ENCODE peak calls at places on chromosomes 16 and 17, in six cellular contexts. N, I, Y, W, F and S are unnamed samples.

GRCh38 chr16:27579086-27579980 is 29.4 kb downstream of the KATNIP start:
- DNase-seq in W (no peak), N (peak; percentile 89), F (no peak), I (no peak), Y (no peak), S (no peak)

GRCh38 chr16:56281256-56281805 is 90.0 kb downstream of the GNAO1 start:
- DNase-seq in F (peak; percentile 91), Y (no peak), N (peak; percentile 24), W (peak; percentile 58), I (peak; percentile 73), S (no peak)

GRCh38 chr17:31074772-31075538 is 19.8 kb upstream of the NF1 start:
- DNase-seq in I (no peak), W (no peak), Y (no peak), N (no peak), F (no peak), S (no peak)

GRCh38 chr16:10332301-10332700 is 53.6 kb upstream of the ATF7IP2 start:
- DNase-seq in Y (no peak), F (no peak), I (no peak), N (peak; percentile 74), W (no peak), S (no peak)

GRCh38 chr16:84386044-84386443 is 17.7 kb downstream of the ATP2C2 start:
- DNase-seq in F (no peak), N (no peak), W (no peak), I (no peak), Y (no peak), S (no peak)

GRCh38 chr17:75634754-75635609 is 1.7 kb downstream of the SMIM5 start:
- DNase-seq in F (no peak), W (no peak), Y (no peak), N (no peak), I (no peak), S (no peak)

GRCh38 chr16:68645494-68646388 is 631 bp downstream of the CDH3 start:
- DNase-seq in I (no peak), W (peak; percentile 74), F (no peak), Y (no peak), N (no peak), S (no peak)

GRCh38 chr17:32303861-32304288 is 38.1 kb downstream of the C17orf75 start:
- DNase-seq in I (no peak), Y (no peak), W (peak; percentile 53), F (no peak), N (no peak), S (no peak)

GRCh38 chr17:21072623-21073278 is 29.9 kb upstream of the USP22 start:
- DNase-seq in N (no peak), Y (no peak), I (no peak), F (no peak), W (no peak), S (no peak)

GRCh38 chr17:67500261-67500660 is 123.2 kb downstream of the PITPNC1 start:
- DNase-seq in I (no peak), W (no peak), Y (no peak), F (no peak), N (no peak), S (no peak)

GRCh38 chr16:13680021-13680672 is 239.8 kb upstream of the ERCC4 start:
- DNase-seq in W (no peak), Y (no peak), N (no peak), I (no peak), F (no peak), S (no peak)

GRCh38 chr16:84177740-84178070 is 9.2 kb downstream of the TAF1C start:
- DNase-seq in I (no peak), F (no peak), Y (no peak), N (no peak), W (no peak), S (no peak)

GRCh38 chr16:1941924-1942809 is 832 bp downstream of the MSRB1 start:
- DNase-seq in Y (no peak), I (peak; percentile 41), N (no peak), W (no peak), F (no peak), S (peak; percentile 97)

GRCh38 chr16:69476920-69477418 is 52.5 kb downstream of the CYB5B start:
- DNase-seq in W (no peak), Y (no peak), N (peak; percentile 29), I (no peak), F (no peak), S (no peak)

GRCh38 chr16:590165-590874 is 454 bp downstream of the RAB40C start:
- DNase-seq in W (peak; percentile 67), F (no peak), I (peak; percentile 39), Y (no peak), N (no peak), S (no peak)

GRCh38 chr16:81004646-81005353 is 1.9 kb downstream of the CMC2 start:
- DNase-seq in N (peak; percentile 65), Y (no peak), F (no peak), W (peak; percentile 21), I (no peak), S (peak; percentile 49)
- TF ChIP-seq GABPA in N (no peak), Y (no peak), F (no peak), W (no peak), I (peak; percentile 38), S (no peak)

GRCh38 chr17:79458356-79458755 is 152.5 kb downstream of the RBFOX3 start:
- DNase-seq in F (no peak), Y (no peak), W (no peak), I (no peak), N (no peak), S (no peak)

GRCh38 chr17:79459846-79460245 is 151.0 kb downstream of the RBFOX3 start:
- DNase-seq in I (no peak), N (no peak), F (no peak), W (no peak), Y (no peak), S (no peak)

GRCh38 chr17:79463421-79464309 is 147.2 kb downstream of the RBFOX3 start:
- DNase-seq in F (no peak), W (no peak), N (no peak), I (no peak), Y (no peak), S (no peak)

GRCh38 chr17:79459003-79459655 is 151.7 kb downstream of the RBFOX3 start:
- DNase-seq in Y (no peak), I (no peak), N (no peak), F (no peak), W (no peak), S (no peak)

DNA sequence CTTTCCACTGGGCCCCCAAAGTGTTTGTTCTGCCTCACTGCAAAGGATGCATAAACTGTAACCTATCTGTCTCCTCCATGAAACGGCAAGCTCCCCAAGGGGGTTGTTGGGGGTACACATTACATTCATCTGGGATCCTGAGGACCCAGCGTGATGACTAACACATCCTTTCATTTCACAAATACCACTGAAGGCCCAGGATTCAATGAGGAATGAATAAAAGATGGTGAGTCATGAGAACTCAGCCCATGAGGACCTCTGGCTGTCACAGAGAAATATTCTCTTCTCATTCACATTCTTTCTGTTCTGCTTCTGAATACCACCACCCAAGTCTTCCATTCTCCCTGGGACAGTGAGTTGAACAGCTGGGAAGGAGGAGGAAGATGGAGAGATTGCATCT is 149.8 kb downstream of the RBFOX3 start:
- DNase-seq in I (no peak), F (no peak), N (no peak), W (no peak), Y (no peak), S (no peak)
- TF ChIP-seq GABPA in I (no peak), F (no peak), N (no peak), W (no peak), Y (no peak), S (no peak)

GRCh38 chr16:59878479-59878878 is 1144.4 kb upstream of the GOT2 start:
- DNase-seq in F (no peak), Y (no peak), N (no peak), W (no peak), I (no peak), S (no peak)
- TF ChIP-seq GABPA in F (no peak), Y (no peak), N (no peak), W (no peak), I (no peak), S (no peak)

DNA sequence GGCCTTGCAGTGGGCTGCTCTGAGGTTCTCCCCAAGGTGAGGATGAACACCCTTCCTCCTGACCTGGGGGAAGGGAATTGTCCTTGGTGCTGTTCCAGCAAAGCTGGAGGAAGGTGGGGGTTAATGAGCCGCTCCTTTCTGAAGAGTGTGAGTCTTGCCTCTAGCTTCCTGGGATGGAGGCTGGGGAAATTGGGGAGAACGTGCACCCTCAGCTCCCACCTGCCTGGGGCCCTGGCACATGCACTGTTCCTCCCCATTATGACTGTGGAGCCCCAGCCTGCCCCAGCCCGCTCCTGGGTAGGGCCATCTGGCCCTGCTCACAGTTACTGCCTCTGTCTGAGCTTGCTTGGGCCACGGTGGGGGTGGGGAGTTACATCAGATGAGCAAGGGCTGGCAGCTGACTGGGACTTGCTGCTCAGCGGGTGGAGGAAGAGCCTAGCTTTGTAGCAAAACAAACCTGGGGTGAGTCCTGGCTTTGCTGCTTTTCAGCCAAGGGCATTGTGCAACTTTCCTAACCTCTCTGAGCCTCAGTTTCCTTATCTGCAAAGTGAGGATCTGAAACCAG is 11.1 kb downstream of the TNS4 start:
- DNase-seq in Y (no peak), N (no peak), I (no peak), W (peak; percentile 89), F (no peak), S (peak; percentile 46)
- TF ChIP-seq GABPA in Y (no peak), N (no peak), I (no peak), W (no peak), F (no peak), S (no peak)

GRCh38 chr17:78888911-78889496 is 14.0 kb downstream of the CEP295NL start:
- DNase-seq in Y (no peak), W (no peak), N (no peak), F (no peak), I (no peak), S (no peak)
- TF ChIP-seq GABPA in Y (no peak), W (no peak), N (no peak), F (no peak), I (no peak), S (no peak)

GRCh38 chr16:87390641-87391323 is 1.4 kb upstream of the MAP1LC3B start:
- DNase-seq in I (no peak), N (no peak), Y (no peak), F (no peak), W (no peak), S (no peak)

GRCh38 chr16:87392823-87393679 is 915 bp downstream of the MAP1LC3B start:
- DNase-seq in Y (no peak), N (no peak), F (no peak), I (no peak), W (peak; percentile 69), S (no peak)

GRCh38 chr16:87391950-87392822 is at the start of gene MAP1LC3B:
- DNase-seq in W (peak; percentile 98), I (peak; percentile 92), N (peak; percentile 94), F (peak; percentile 87), Y (peak; percentile 90), S (peak; percentile 87)

GRCh38 chr16:87389245-87389644 is 2.9 kb upstream of the MAP1LC3B start:
- DNase-seq in F (no peak), Y (no peak), I (no peak), W (no peak), N (peak; percentile 64), S (peak; percentile 1)

DNA sequence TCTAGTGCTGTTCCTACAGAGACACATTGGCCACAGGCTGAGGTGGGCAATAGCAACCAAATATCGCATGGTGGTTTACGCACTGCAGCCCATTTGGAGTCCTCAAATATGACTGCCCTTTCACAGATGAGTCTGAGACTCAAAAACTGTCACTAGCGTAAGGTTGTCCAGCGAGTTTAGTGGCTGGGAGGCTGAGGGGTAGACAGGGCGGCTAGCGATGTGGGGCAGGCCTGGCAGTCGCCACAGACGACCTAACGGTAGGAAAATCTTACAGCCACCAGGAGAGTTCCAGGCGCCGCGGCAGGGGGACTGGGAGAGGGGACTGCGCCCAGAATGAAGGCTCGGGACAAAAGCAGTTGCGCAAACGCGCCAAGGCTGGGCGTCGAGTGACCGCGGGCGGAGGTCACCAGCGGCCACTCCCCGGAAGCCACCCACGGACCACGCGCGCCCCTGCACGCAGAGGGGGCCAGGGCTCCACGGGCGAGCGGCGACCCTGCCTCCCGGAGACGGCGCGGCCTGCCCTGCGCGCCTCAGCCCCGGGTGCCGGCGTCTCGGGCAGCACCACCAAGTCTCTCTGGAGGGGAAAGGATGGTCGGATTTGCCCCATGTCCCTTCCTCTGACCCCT is 699 bp upstream of the MAP1LC3B start:
- DNase-seq in N (peak; percentile 76), F (no peak), I (no peak), W (no peak), Y (no peak), S (peak; percentile 13)
- TF ChIP-seq GABPA in N (no peak), F (no peak), I (peak; percentile 69), W (no peak), Y (no peak), S (no peak)